ENCODE peak calls at places on chromosomes 3 and 15, in seven cellular contexts. P, U, R, M, C, X and I are unnamed samples. For H3K27me3, the result is how much of the 10 kb centered on the place peaks cover.

GRCh38 chr3:126472277-126473006 is 3.2 kb downstream of the ZXDC start:
- DNase-seq in X (peak), M (peak), P (peak), C (peak), U (peak), R (peak), I (peak)

GRCh38 chr3:152574461-152575079 is 260.4 kb upstream of the P2RY1 start:
- DNase-seq in P (peak), C (peak), R (peak), U (peak), M (peak), X (peak), I (no peak)

GRCh38 chr3:32303051-32303786 is 64.7 kb downstream of the CMTM8 start:
- DNase-seq in C (no peak), M (no peak), U (peak), X (no peak), R (no peak), P (peak), I (no peak)

GRCh38 chr3:54621181-54621580 is 306.7 kb downstream of the LRTM1 start:
- DNase-seq in X (no peak), U (no peak), R (peak), M (no peak), C (no peak), P (no peak), I (no peak)

GRCh38 chr3:129061888-129062834 is 1.6 kb downstream of the GP9 start:
- DNase-seq in U (no peak), R (peak), C (no peak), X (no peak), P (no peak), M (no peak), I (no peak)

GRCh38 chr3:146337991-146338390 is 87.1 kb upstream of the PLSCR4 start:
- DNase-seq in R (no peak), C (no peak), U (peak), M (no peak), P (no peak), X (no peak), I (no peak)

GRCh38 chr3:104165866-104166265 is 1200.8 kb upstream of the ALCAM start:
- DNase-seq in M (no peak), X (no peak), R (no peak), U (no peak), C (no peak), P (no peak), I (no peak)

GRCh38 chr15:66390670-66391069 is 4.0 kb downstream of the MAP2K1 start:
- DNase-seq in X (no peak), C (no peak), U (peak), P (peak), M (peak), R (no peak), I (no peak)

GRCh38 chr3:157594413-157594812 is 91.2 kb upstream of the VEPH1 start:
- DNase-seq in X (no peak), C (no peak), P (peak), M (no peak), U (peak), R (no peak), I (no peak)

GRCh38 chr15:100889359-100890058 is 9.9 kb downstream of the ALDH1A3 start:
- DNase-seq in P (peak), M (peak), X (peak), R (no peak), U (peak), C (peak), I (peak)

GRCh38 chr15:57138260-57138895 is 219.9 kb downstream of the TCF12 start:
- DNase-seq in X (peak), U (peak), C (peak), R (peak), P (peak), M (no peak), I (no peak)

GRCh38 chr15:48486228-48486627 is 155.0 kb downstream of the DUT start:
- DNase-seq in U (no peak), R (no peak), P (no peak), X (no peak), C (no peak), M (no peak), I (no peak)

GRCh38 chr3:61809879-61810278 is 248.5 kb downstream of the PTPRG start:
- DNase-seq in R (no peak), M (peak), P (peak), C (no peak), U (peak), X (no peak), I (no peak)

GRCh38 chr15:32849769-32850668 is 132.2 kb downstream of the GREM1 start:
- DNase-seq in X (peak), U (peak), C (peak), R (no peak), P (peak), M (no peak), I (peak)

GRCh38 chr3:184005981-184006507 is 11.6 kb downstream of the ABCC5 start:
- DNase-seq in M (peak), P (peak), X (peak), U (peak), R (peak), C (peak), I (no peak)

GRCh38 chr15:29425864-29426263 is 156.2 kb upstream of the NSMCE3 start:
- DNase-seq in P (no peak), X (no peak), M (no peak), R (no peak), U (no peak), C (no peak), I (no peak)

GRCh38 chr15:49052662-49053061 is 6.4 kb upstream of the SECISBP2L start:
- DNase-seq in M (no peak), C (no peak), X (no peak), U (no peak), P (no peak), R (no peak), I (no peak)

GRCh38 chr3:73010158-73010557 is 13.5 kb downstream of the PPP4R2 start:
- DNase-seq in U (no peak), X (no peak), R (no peak), P (no peak), C (no peak), M (no peak), I (no peak)

GRCh38 chr3:106256249-106256957 is 387.6 kb upstream of the CBLB start:
- DNase-seq in X (no peak), P (no peak), U (no peak), C (no peak), M (no peak), R (no peak), I (no peak)
- H3K4me3 ChIP-seq in X (no peak), P (no peak), U (no peak), C (no peak), M (no peak), R (no peak), I (no peak)

GRCh38 chr3:50260027-50260941 is 8.7 kb upstream of the SEMA3B start:
- DNase-seq in C (peak), M (peak), P (peak), R (peak), U (peak), X (peak), I (no peak)
- TF ChIP-seq CTCF in C (peak), M (peak), P (peak), R (peak), U (peak), X (peak), I (peak)

GRCh38 chr3:124386006-124386405 is 344.2 kb upstream of the UMPS start:
- DNase-seq in R (no peak), M (no peak), C (no peak), X (no peak), P (no peak), U (no peak), I (no peak)

GRCh38 chr3:124384527-124384926 is 345.7 kb upstream of the UMPS start:
- DNase-seq in M (no peak), C (no peak), P (no peak), U (no peak), X (no peak), R (no peak), I (no peak)

GRCh38 chr3:124383051-124383450 is 347.2 kb upstream of the UMPS start:
- DNase-seq in U (no peak), C (no peak), R (no peak), X (no peak), M (no peak), P (no peak), I (no peak)

GRCh38 chr3:124383846-124384483 is 346.3 kb upstream of the UMPS start:
- DNase-seq in R (no peak), P (no peak), U (no peak), X (no peak), M (no peak), C (no peak), I (no peak)

DNA sequence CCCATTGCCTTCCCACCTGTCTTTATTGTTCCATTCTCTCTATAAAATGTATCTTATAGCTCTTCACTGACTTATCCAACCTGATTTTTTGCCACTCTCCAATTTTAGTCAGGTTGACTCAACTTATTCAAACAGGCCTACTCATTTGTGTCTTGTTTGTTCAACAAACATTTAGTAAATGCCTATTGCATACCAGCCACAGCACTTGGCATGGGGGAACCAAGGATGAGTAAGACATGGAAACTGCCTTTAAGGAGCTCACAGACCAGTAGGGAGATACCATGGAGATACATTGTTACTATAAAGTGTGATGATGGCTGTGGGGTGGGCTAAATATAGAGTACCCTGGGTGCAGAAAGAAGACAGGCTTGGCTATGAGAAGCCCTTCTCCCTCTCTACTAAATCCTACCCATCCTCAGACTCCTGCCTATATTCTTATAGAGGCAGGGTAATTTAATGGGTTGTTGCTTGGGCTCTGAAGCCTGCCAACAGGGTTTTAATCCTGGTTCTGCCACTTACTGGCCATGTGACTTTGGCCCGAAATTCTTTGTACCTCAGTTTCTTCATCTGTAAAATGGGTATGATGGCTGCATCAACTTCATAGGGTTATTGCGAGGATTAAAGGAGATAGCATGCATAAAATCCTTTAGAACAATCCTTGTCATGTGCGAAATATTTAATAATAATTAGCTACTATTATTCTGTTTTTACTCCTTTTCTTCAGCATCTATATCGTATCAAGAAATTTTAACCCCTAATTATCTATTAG is 348.5 kb upstream of the UMPS start:
- DNase-seq in U (no peak), P (no peak), R (no peak), M (no peak), X (no peak), C (peak), I (no peak)
- H3K27me3 ChIP-seq in U (under half), P (under half), R (under half), M (under half), X (under half), C (under half), I (under half)

GRCh38 chr3:36991923-36992805 is 767 bp downstream of the EPM2AIP1 start:
- DNase-seq in R (no peak), C (peak), P (peak), X (peak), U (peak), M (peak), I (peak)

GRCh38 chr3:36988336-36988735 is 4.6 kb downstream of the EPM2AIP1 start:
- DNase-seq in C (no peak), P (no peak), M (no peak), X (no peak), U (no peak), R (no peak), I (no peak)

GRCh38 chr3:36989568-36989967 is 3.4 kb downstream of the EPM2AIP1 start:
- DNase-seq in U (no peak), R (no peak), M (no peak), P (no peak), C (no peak), X (no peak), I (no peak)

GRCh38 chr3:36991147-36991546 is 1.8 kb downstream of the EPM2AIP1 start:
- DNase-seq in X (no peak), P (no peak), R (no peak), U (no peak), M (no peak), C (no peak), I (no peak)

GRCh38 chr3:36989000-36989399 is 3.9 kb downstream of the EPM2AIP1 start:
- DNase-seq in X (no peak), U (no peak), P (no peak), C (no peak), M (no peak), R (no peak), I (no peak)
- H3K4me3 ChIP-seq in X (no peak), U (no peak), P (peak), C (no peak), M (no peak), R (peak), I (no peak)

GRCh38 chr15:91289324-91289723 is 189.3 kb downstream of the SV2B start:
- DNase-seq in R (peak), U (no peak), P (no peak), X (no peak), M (no peak), C (no peak), I (no peak)
- TF ChIP-seq CTCF in R (peak), U (no peak), P (no peak), X (no peak), M (no peak), C (no peak), I (no peak)

DNA sequence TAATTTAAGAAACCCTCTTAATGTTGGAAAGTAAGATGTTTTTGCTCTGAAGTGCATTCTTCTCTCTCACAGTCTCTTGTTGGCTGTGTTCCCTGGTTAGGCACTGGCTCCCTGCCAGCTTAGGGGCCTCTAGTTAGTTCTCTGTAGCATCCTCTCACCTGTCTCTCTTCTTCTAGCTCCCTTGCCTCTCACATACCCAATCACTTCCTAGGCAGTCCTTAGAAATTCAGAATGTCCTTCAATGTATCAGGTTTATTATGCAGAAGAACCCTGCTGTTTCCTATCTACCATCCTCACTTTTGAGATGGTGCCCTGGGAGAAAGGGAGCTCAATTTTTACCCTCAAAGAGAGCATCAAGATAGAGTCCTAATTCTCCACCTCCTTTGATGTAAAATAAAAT is 36.2 kb upstream of the CPNE4 start:
- DNase-seq in R (peak), X (no peak), C (no peak), P (peak), M (no peak), U (no peak), I (no peak)
- H3K27me3 ChIP-seq in R (under half), X (under half), C (under half), P (under half), M (under half), U (under half), I (under half)

DNA sequence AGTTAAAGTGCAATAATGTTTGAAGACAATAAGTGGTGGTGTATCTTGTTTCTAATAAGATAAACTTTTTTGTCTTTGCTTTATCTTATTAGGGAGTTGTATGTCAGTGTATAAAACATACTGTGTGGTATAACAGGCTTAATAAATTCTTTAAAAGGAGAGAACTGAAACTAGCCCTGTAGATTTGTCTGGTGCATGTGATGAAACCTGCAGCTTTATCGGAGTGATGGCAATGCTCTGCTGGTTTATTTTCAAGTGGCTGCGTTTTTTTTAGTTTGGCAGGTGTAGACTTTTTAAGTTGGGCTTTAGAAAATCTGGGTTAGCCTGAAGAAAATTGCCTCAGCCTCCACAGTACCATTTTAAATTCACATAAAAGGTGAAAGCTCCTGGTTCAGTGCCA is 2.7 kb downstream of the RPL15 start:
- DNase-seq in M (no peak), U (no peak), R (no peak), X (no peak), C (no peak), P (no peak), I (no peak)
- H3K4me3 ChIP-seq in M (no peak), U (no peak), R (peak), X (no peak), C (no peak), P (no peak), I (no peak)

DNA sequence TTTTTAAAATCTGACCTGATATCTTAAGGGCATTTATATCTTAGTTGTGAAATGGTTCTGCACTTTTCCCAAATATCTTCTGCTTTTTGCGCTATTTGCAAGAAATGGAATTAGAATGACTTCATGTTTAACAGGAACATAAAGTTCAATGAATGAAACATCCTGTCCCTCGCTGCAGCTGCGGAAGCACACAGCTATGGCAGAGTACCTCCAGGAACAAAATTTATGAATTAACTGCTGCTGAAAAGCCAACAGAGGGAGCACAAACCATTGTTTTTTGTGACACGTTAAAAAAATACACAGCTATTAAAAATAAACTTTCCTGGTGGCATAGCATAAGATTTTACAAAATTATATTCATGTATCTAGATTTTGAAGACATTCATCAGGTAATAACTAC is 404.4 kb upstream of the MDFIC2 start:
- DNase-seq in U (peak), P (peak), C (peak), M (peak), X (peak), R (no peak), I (no peak)
- TF ChIP-seq CTCF in U (peak), P (peak), C (peak), M (peak), X (peak), R (peak), I (peak)

GRCh38 chr15:51751687-51752683 is 588 bp downstream of the TMOD2 start:
- DNase-seq in X (no peak), U (peak), P (peak), M (no peak), R (peak), C (peak), I (no peak)
- H3K27me3 ChIP-seq in X (under half), U (under half), P (half or more), M (under half), R (under half), C (under half), I (under half)